ENCODE peak calls at places on chromosomes 7 and 10, in six cellular contexts. P is frontal cortex; I is AG20443; D is activated T-cell treated with anti-CD3 and anti-CD28 coated beads, Interleukin-2, amount 50 U/mL, for 48 hours; B is astrocyte of the hippocampus; X is M059J. V is an unnamed sample.

GRCh38 chr10:29057712-29058426 is 231.0 kb upstream of the LYZL1 start:
- DNase-seq in P (no peak), I (peak), D (no peak), B (peak), X (peak), V (no peak)

GRCh38 chr10:29588640-29589421 is 45.9 kb downstream of the SVIL start:
- DNase-seq in P (no peak), I (peak), D (no peak), B (peak), X (peak), V (no peak)

GRCh38 chr7:16399916-16400895 is 21.1 kb downstream of the CRPPA start:
- DNase-seq in P (no peak), I (no peak), D (no peak), B (no peak), X (no peak), V (no peak)

GRCh38 chr7:27179503-27180430 is 5.3 kb downstream of the HOXA11 start:
- DNase-seq in P (peak), I (peak), D (peak), B (peak), X (peak), V (peak)

GRCh38 chr10:132274986-132275385 is 32.8 kb downstream of the STK32C start:
- DNase-seq in P (no peak), I (no peak), D (no peak), B (no peak), X (no peak), V (no peak)

GRCh38 chr10:24901686-24902399 is 50.6 kb downstream of the PRTFDC1 start:
- DNase-seq in P (peak), I (peak), D (peak), B (peak), X (peak), V (no peak)

GRCh38 chr7:37446371-37446770 is 2.3 kb downstream of the ELMO1 start:
- DNase-seq in P (no peak), I (no peak), D (no peak), B (no peak), X (peak), V (no peak)

GRCh38 chr10:110077436-110078120 is 69.8 kb downstream of the ADD3 start:
- DNase-seq in P (no peak), I (no peak), D (no peak), B (no peak), X (no peak), V (no peak)

GRCh38 chr7:17326378-17326777 is 27.9 kb downstream of the AHR start:
- DNase-seq in P (no peak), I (no peak), D (no peak), B (no peak), X (no peak), V (no peak)

GRCh38 chr10:58322072-58322834 is 12.6 kb upstream of the UBE2D1 start:
- DNase-seq in P (no peak), I (no peak), D (no peak), B (no peak), X (peak), V (peak)

GRCh38 chr10:100718197-100718742 is 27.1 kb upstream of the PAX2 start:
- DNase-seq in P (no peak), I (no peak), D (no peak), B (no peak), X (no peak), V (no peak)

GRCh38 chr10:43958964-43959363 is 310.3 kb upstream of the ZNF32 start:
- DNase-seq in P (no peak), I (peak), D (no peak), B (no peak), X (no peak), V (no peak)

GRCh38 chr10:95411635-95412034 is 120.8 kb upstream of the PDLIM1 start:
- DNase-seq in P (no peak), I (no peak), D (no peak), B (no peak), X (no peak), V (no peak)

GRCh38 chr10:69383485-69384089 is 33.1 kb downstream of the TACR2 start:
- DNase-seq in P (no peak), I (peak), D (no peak), B (no peak), X (peak), V (no peak)

GRCh38 chr7:151426486-151426905 is 13.4 kb downstream of the CRYGN start:
- DNase-seq in P (peak), I (peak), D (no peak), B (peak), X (peak), V (no peak)

GRCh38 chr10:1939016-1939415 is 201.7 kb upstream of the ADARB2 start:
- DNase-seq in P (no peak), I (no peak), D (peak), B (no peak), X (no peak), V (no peak)

GRCh38 chr10:129658673-129659072 is 191.6 kb downstream of the MGMT start:
- DNase-seq in P (no peak), I (no peak), D (no peak), B (no peak), X (no peak), V (peak)

GRCh38 chr10:111872591-111872990 is 311.0 kb downstream of the GPAM start:
- DNase-seq in P (no peak), I (no peak), D (no peak), B (peak), X (peak), V (no peak)

GRCh38 chr10:29920408-29921070 is 138.8 kb downstream of the JCAD start:
- DNase-seq in P (no peak), I (peak), D (no peak), B (no peak), X (no peak), V (no peak)

GRCh38 chr10:27446091-27446918 is 57.8 kb upstream of the RAB18 start:
- DNase-seq in P (peak), I (peak), D (no peak), B (peak), X (peak), V (peak)

GRCh38 chr7:37352974-37353948 is 95.4 kb downstream of the ELMO1 start:
- DNase-seq in P (no peak), I (no peak), D (peak), B (no peak), X (no peak), V (peak)

GRCh38 chr7:99379043-99379577 is 4.6 kb downstream of the ARPC1B start:
- DNase-seq in P (peak), I (peak), D (peak), B (peak), X (peak), V (peak)

GRCh38 chr7:110645060-110645459 is 445.9 kb upstream of the LRRN3 start:
- DNase-seq in P (no peak), I (no peak), D (no peak), B (no peak), X (no peak), V (no peak)

GRCh38 chr7:107105591-107106245 is 61.2 kb downstream of the PRKAR2B start:
- DNase-seq in P (no peak), I (no peak), D (no peak), B (no peak), X (no peak), V (no peak)

GRCh38 chr10:48976208-48976607 is 36.6 kb upstream of the LRRC18 start:
- DNase-seq in P (peak), I (peak), D (peak), B (no peak), X (peak), V (peak)

GRCh38 chr10:109393425-109393824 is 529.9 kb downstream of the XPNPEP1 start:
- DNase-seq in P (no peak), I (no peak), D (no peak), B (no peak), X (no peak), V (no peak)

GRCh38 chr7:105693576-105693975 is 112.3 kb upstream of the EFCAB10 start:
- DNase-seq in P (no peak), I (no peak), D (no peak), B (no peak), X (no peak), V (no peak)

GRCh38 chr10:3226960-3227724 is 54.6 kb upstream of the PITRM1 start:
- DNase-seq in P (no peak), I (peak), D (no peak), B (peak), X (peak), V (no peak)